ENCODE peak calls at places on chromosomes 7 and 10, in seven cellular contexts. Q is GM12891, Y is lower lobe of right lung, H is AML-193, J is kidney, M is D341Med, F is psoas muscle. X is an unnamed sample.

GRCh38 chr7:102821994-102822747 is 73.4 kb downstream of the FAM185A start:
- DNase-seq in Q (no peak), Y (no peak), H (no peak), J (no peak), M (no peak), F (no peak), X (no peak)

GRCh38 chr7:141709749-141710148 is 1.6 kb downstream of the WEE2 start:
- DNase-seq in Q (no peak), Y (no peak), H (no peak), J (no peak), M (no peak), F (no peak), X (no peak)

GRCh38 chr7:66173856-66174255 is 31.3 kb upstream of the TPST1 start:
- DNase-seq in Q (no peak), Y (no peak), H (no peak), J (no peak), M (no peak), F (no peak), X (no peak)

GRCh38 chr7:85734823-85735222 is 548.0 kb upstream of the SEMA3D start:
- DNase-seq in Q (no peak), Y (no peak), H (no peak), J (no peak), M (peak; percentile 17), F (no peak), X (no peak)

GRCh38 chr10:90751107-90751997 is 106.5 kb downstream of the HTR7 start:
- DNase-seq in Q (no peak), Y (no peak), H (peak; percentile 24), J (no peak), M (peak; percentile 49), F (no peak), X (peak; percentile 54)

GRCh38 chr10:16232441-16232840 is 204.4 kb upstream of the PTER start:
- DNase-seq in Q (no peak), Y (no peak), H (no peak), J (no peak), M (no peak), F (no peak), X (no peak)

GRCh38 chr10:127027786-127028185 is 122.6 kb downstream of the DOCK1 start:
- DNase-seq in Q (no peak), Y (no peak), H (no peak), J (no peak), M (no peak), F (no peak), X (no peak)

GRCh38 chr7:55641811-55642210 is 69.5 kb upstream of the VOPP1 start:
- DNase-seq in Q (peak; percentile 7), Y (no peak), H (no peak), J (no peak), M (no peak), F (no peak), X (no peak)

GRCh38 chr7:14876194-14876593 is 26.4 kb downstream of the DGKB start:
- DNase-seq in Q (no peak), Y (no peak), H (no peak), J (no peak), M (no peak), F (no peak), X (no peak)

GRCh38 chr10:29102233-29102632 is 186.6 kb upstream of the LYZL1 start:
- DNase-seq in Q (no peak), Y (no peak), H (no peak), J (no peak), M (no peak), F (no peak), X (peak; percentile 26)

GRCh38 chr10:33193867-33194521 is 140.5 kb downstream of the NRP1 start:
- DNase-seq in Q (no peak), Y (no peak), H (no peak), J (no peak), M (no peak), F (no peak), X (no peak)

GRCh38 chr10:97498841-97499560 is at the start of gene UBTD1:
- DNase-seq in Q (no peak), Y (peak; percentile 77), H (no peak), J (peak; percentile 91), M (peak; percentile 49), F (peak; percentile 63), X (peak; percentile 75)

GRCh38 chr7:101288439-101288838 is 33.2 kb downstream of the IFT22 start:
- DNase-seq in Q (no peak), Y (no peak), H (no peak), J (no peak), M (no peak), F (no peak), X (no peak)

GRCh38 chr10:66799474-66799873 is 126.4 kb upstream of the LRRTM3 start:
- DNase-seq in Q (no peak), Y (no peak), H (no peak), J (no peak), M (no peak), F (no peak), X (no peak)

GRCh38 chr7:5143935-5144903 is 45.8 kb upstream of the WIPI2 start:
- DNase-seq in Q (peak; percentile 93), Y (no peak), H (no peak), J (peak; percentile 76), M (peak; percentile 47), F (peak; percentile 16), X (peak; percentile 40)

GRCh38 chr10:118564652-118565051 is 30.8 kb downstream of the PRLHR start:
- DNase-seq in Q (no peak), Y (no peak), H (no peak), J (no peak), M (peak; percentile 38), F (no peak), X (peak; percentile 52)

GRCh38 chr10:132879408-132880147 is 62.8 kb downstream of the CFAP46 start:
- DNase-seq in Q (no peak), Y (no peak), H (no peak), J (peak; percentile 76), M (peak; percentile 22), F (no peak), X (no peak)

GRCh38 chr7:69708857-69709256 is 110.6 kb downstream of the AUTS2 start:
- DNase-seq in Q (no peak), Y (no peak), H (no peak), J (no peak), M (no peak), F (no peak), X (no peak)

GRCh38 chr10:68562666-68563522 is 2.8 kb downstream of the TET1 start:
- DNase-seq in Q (no peak), Y (no peak), H (no peak), J (no peak), M (no peak), F (no peak), X (peak; percentile 49)

GRCh38 chr10:75956624-75957023 is 525.2 kb downstream of the LRMDA start:
- DNase-seq in Q (no peak), Y (no peak), H (no peak), J (no peak), M (no peak), F (no peak), X (no peak)

GRCh38 chr7:108525327-108525984 is 479 bp downstream of the PNPLA8 start:
- DNase-seq in Q (no peak), Y (no peak), H (peak; percentile 68), J (no peak), M (peak; percentile 90), F (peak; percentile 84), X (peak; percentile 87)

GRCh38 chr10:22252801-22253577 is 35.2 kb upstream of the EBLN1 start:
- DNase-seq in Q (peak; percentile 16), Y (peak; percentile 67), H (no peak), J (peak; percentile 85), M (peak; percentile 33), F (peak; percentile 50), X (no peak)

GRCh38 chr7:78020131-78020873 is 221.7 kb downstream of the PHTF2 start:
- DNase-seq in Q (peak; percentile 32), Y (no peak), H (peak; percentile 30), J (no peak), M (peak; percentile 65), F (peak; percentile 23), X (peak; percentile 83)

X was measured in SK-N-SH.